ENCODE peak calls at places on chromosomes 11 and 22, in five cellular contexts. S is colonic mucosa, O is body of pancreas, E is DND-41, P is progenitor cell of endocrine pancreas. K is an unnamed sample.

GRCh38 chr11:134890446-134890845 is 478.4 kb upstream of the B3GAT1 start:
- DNase-seq in S (no peak), O (no peak), P (no peak), E (no peak), K (no peak)

GRCh38 chr22:32469799-32470212 is 4.8 kb upstream of the FBXO7 start:
- DNase-seq in O (peak; percentile 14), E (no peak), P (no peak), S (no peak), K (peak; percentile 58)

GRCh38 chr11:6259638-6260019 is at the start of gene CCKBR:
- DNase-seq in P (peak; percentile 40), S (no peak), E (peak; percentile 13), O (peak; percentile 70), K (no peak)

GRCh38 chr22:50314081-50314454 is 6.6 kb upstream of the PLXNB2 start:
- DNase-seq in S (no peak), P (no peak), E (no peak), O (no peak), K (no peak)

GRCh38 chr11:120894207-120894989 is 129.5 kb upstream of the TBCEL start:
- DNase-seq in O (no peak), E (no peak), S (no peak), P (no peak), K (no peak)

GRCh38 chr11:133115099-133115498 is 417.2 kb downstream of the OPCML start:
- DNase-seq in P (no peak), E (no peak), O (no peak), S (no peak), K (no peak)

GRCh38 chr22:30286813-30287625 is 2.3 kb downstream of the CASTOR1 start:
- DNase-seq in E (peak; percentile 86), S (peak; percentile 88), O (peak; percentile 69), P (peak; percentile 75), K (peak; percentile 66)

GRCh38 chr11:27139742-27140141 is 99.1 kb downstream of the BBOX1 start:
- DNase-seq in E (no peak), O (no peak), P (no peak), S (no peak), K (no peak)

GRCh38 chr22:29887358-29887757 is 4.4 kb downstream of the MTMR3 start:
- DNase-seq in E (no peak), S (no peak), O (no peak), P (no peak), K (no peak)

GRCh38 chr22:43821606-43822425 is 9.7 kb upstream of the EFCAB6 start:
- DNase-seq in E (no peak), O (no peak), S (no peak), P (no peak), K (no peak)

GRCh38 chr11:5297671-5298070 is 4.1 kb downstream of the OR51B4 start:
- DNase-seq in P (no peak), S (no peak), E (no peak), O (no peak), K (peak; percentile 34)

GRCh38 chr11:95426823-95427462 is 195.9 kb upstream of the SESN3 start:
- DNase-seq in O (no peak), E (no peak), S (no peak), P (no peak), K (no peak)

GRCh38 chr11:82939456-82939855 is 37.9 kb downstream of the DDIAS start:
- DNase-seq in O (no peak), E (no peak), P (no peak), S (no peak), K (no peak)

GRCh38 chr11:16987205-16987568 is 27.0 kb downstream of the PLEKHA7 start:
- DNase-seq in P (peak; percentile 77), S (peak; percentile 91), E (no peak), O (peak; percentile 81), K (no peak)

GRCh38 chr22:36565686-36566085 is 36.7 kb upstream of the EIF3D start:
- DNase-seq in O (no peak), E (no peak), S (no peak), P (no peak), K (no peak)

GRCh38 chr22:48445113-48445827 is 1382.4 kb downstream of the BRD1 start:
- DNase-seq in O (no peak), E (no peak), S (no peak), P (no peak), K (no peak)
- TF ChIP-seq CTCF in O (no peak), E (no peak), S (no peak), P (no peak), K (no peak)

DNA sequence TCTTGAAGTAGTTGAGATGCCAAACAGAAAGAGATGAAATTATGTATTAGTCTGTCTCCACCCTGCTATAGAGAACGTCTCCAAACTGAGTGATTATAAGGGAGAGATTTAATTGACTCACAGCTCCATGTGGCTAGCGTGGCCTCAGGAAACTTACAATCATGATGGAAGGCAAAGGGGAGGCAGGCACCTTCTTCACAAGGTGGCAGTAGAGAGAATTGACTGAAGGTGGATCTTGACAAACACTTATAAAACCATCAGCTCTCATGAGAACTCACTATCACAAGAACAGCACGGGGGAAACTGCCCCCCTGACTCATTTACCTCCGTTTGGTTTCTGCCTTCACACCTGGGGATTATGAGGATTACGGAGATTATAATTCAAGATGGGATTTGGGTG is 794.0 kb downstream of the CNTN5 start:
- DNase-seq in P (no peak), O (no peak), S (no peak), E (no peak), K (no peak)
- TF ChIP-seq CTCF in P (no peak), O (no peak), S (no peak), E (no peak), K (no peak)

GRCh38 chr11:129280027-129280811 is 88.1 kb upstream of the ARHGAP32 start:
- DNase-seq in O (no peak), S (no peak), E (no peak), P (no peak), K (peak; percentile 42)

GRCh38 chr11:129281471-129282268 is 89.5 kb upstream of the ARHGAP32 start:
- DNase-seq in S (no peak), E (no peak), O (no peak), P (no peak), K (no peak)

GRCh38 chr11:129277216-129277838 is 85.2 kb upstream of the ARHGAP32 start:
- DNase-seq in S (no peak), O (no peak), P (no peak), E (no peak), K (no peak)

GRCh38 chr11:129278586-129279319 is 86.6 kb upstream of the ARHGAP32 start:
- DNase-seq in O (peak; percentile 26), S (no peak), E (no peak), P (peak; percentile 24), K (peak; percentile 27)

GRCh38 chr11:129279326-129280026 is 87.4 kb upstream of the ARHGAP32 start:
- DNase-seq in E (no peak), S (peak; percentile 83), O (peak; percentile 80), P (peak; percentile 77), K (peak; percentile 69)
- TF ChIP-seq CTCF in E (no peak), S (no peak), O (no peak), P (no peak), K (no peak)

DNA sequence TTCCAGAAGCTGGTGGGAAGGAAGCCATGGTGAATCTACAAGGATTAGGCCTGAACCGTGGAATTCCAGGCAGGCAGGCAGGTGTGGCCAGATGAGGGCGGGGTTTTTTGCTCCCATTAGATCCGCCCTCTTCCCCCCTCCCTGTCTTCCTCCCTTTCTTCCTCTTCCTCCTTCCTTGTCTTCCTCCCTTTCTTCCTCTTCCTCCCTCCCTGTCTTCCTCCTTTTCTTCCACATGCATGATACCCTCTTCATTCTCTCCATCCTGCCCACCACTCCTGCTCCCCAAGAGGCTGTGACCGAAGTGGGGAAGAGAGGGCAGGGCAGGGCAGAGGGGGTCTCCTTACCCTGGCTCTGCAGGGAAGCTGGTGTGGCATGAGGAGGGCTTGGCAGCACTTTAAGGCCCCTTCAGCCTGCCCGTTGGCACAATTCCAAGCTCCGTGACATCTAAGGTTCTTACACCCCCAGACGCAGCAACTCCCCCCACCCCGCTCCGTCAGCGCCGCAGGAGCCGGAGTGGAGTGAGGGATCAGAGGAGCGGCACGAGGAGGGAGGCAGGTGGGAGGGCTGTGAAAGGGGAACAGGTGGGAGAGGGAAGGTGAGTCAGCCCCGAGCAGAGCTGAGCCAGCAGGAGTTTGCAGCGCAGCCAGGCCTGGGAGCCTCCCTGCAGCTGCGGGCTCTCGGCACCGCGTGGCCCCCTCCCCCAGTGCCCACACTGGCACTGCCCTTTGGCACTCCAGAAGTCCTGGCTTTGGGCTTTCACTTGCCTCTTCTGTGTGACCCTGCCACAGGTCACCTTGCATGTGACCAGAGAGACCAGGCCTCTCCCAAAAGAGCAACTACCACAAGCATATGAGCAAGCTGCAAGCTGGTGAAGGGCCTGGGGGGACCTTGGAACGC is 32.1 kb downstream of the KCNJ4 start:
- DNase-seq in P (no peak), O (no peak), S (peak; percentile 41), E (no peak), K (no peak)
- TF ChIP-seq CTCF in P (no peak), O (no peak), S (no peak), E (no peak), K (no peak)

GRCh38 chr11:101914349-101914736 is 467 bp upstream of the CEP126 start:
- DNase-seq in E (no peak), S (no peak), P (no peak), O (no peak), K (peak; percentile 65)

GRCh38 chr11:101915811-101916291 is 471 bp downstream of the ANGPTL5 start:
- DNase-seq in E (no peak), S (no peak), P (no peak), O (no peak), K (peak; percentile 78)

GRCh38 chr11:101916422-101916821 is at the start of gene ANGPTL5:
- DNase-seq in P (no peak), S (no peak), O (no peak), E (no peak), K (no peak)

GRCh38 chr11:101913631-101914030 is 1.2 kb upstream of the CEP126 start:
- DNase-seq in S (no peak), P (no peak), E (no peak), O (no peak), K (no peak)

GRCh38 chr11:101914737-101915426 is at the start of gene CEP126:
- DNase-seq in E (peak; percentile 95), O (peak; percentile 87), P (peak; percentile 87), S (peak; percentile 95), K (peak; percentile 98)
- TF ChIP-seq CTCF in E (peak; percentile 68), O (peak; percentile 34), P (peak; percentile 44), S (peak; percentile 26), K (peak; percentile 59)

DNA sequence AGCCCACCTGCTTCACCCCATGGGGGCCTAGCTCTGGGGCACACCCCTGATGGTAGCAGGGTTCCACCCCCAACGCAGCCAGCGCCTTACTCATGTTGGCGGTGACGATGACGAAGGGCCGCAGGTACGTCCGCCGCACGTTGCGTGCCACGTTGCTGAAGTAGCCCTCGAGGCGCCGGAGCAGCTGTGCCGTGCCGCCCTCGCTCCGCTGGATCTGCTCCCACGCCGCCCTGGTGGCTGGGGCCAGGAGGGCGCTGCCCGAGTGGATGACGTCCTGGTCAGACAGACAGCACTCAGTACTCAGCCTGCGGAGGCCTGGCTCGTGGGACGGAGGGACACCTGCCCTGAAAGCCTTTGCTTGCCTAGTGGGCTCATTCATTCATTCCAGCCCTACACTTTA is 50.8 kb downstream of the TRMU start:
- DNase-seq in S (no peak), E (no peak), P (no peak), O (no peak), K (no peak)
- TF ChIP-seq CTCF in S (no peak), E (peak; percentile 27), P (peak; percentile 16), O (no peak), K (no peak)